ENCODE peak calls at places on chromosomes 6 and 20, in five cellular contexts. B is lower lobe of right lung, R is AG04450, W is right atrium auricular region, O is OCI-LY7. E is an unnamed sample.
A peak's percentile ranks its signal among the peaks of the same experiment; 100 is the strongest.

GRCh38 chr20:49909499-49910339 is 5.6 kb downstream of the SPATA2 start:
- DNase-seq in O (no peak), B (no peak), W (no peak), R (no peak), E (no peak)

GRCh38 chr6:83215131-83216047 is 22.2 kb downstream of the RWDD2A start:
- DNase-seq in R (peak; percentile 51), W (peak; percentile 73), O (peak; percentile 81), B (no peak), E (peak; percentile 41)

GRCh38 chr6:167934426-167934864 is 63.0 kb upstream of the KIF25 start:
- DNase-seq in R (no peak), O (no peak), W (no peak), B (no peak), E (peak; percentile 53)

GRCh38 chr20:12949429-12949980 is 59.3 kb upstream of the SPTLC3 start:
- DNase-seq in R (no peak), B (no peak), W (no peak), O (no peak), E (no peak)

GRCh38 chr20:52493177-52493711 is 301.7 kb upstream of the ZFP64 start:
- DNase-seq in B (no peak), O (no peak), W (peak; percentile 58), R (no peak), E (no peak)

GRCh38 chr20:50151034-50151743 is 2.3 kb downstream of the PEDS1 start:
- DNase-seq in B (no peak), R (no peak), O (no peak), W (no peak), E (peak; percentile 62)

GRCh38 chr6:150745896-150746295 is 119.6 kb upstream of the MTHFD1L start:
- DNase-seq in W (no peak), B (no peak), O (no peak), R (no peak), E (no peak)

GRCh38 chr6:33699739-33700138 is 11.8 kb downstream of the UQCC2 start:
- DNase-seq in R (no peak), O (no peak), W (no peak), B (no peak), E (no peak)

GRCh38 chr20:1562622-1563021 is 5.1 kb upstream of the SIRPD start:
- DNase-seq in B (no peak), W (no peak), O (no peak), R (no peak), E (no peak)

GRCh38 chr20:53210931-53211330 is 238.8 kb downstream of the TSHZ2 start:
- DNase-seq in W (no peak), O (no peak), R (no peak), B (no peak), E (no peak)

GRCh38 chr6:79040083-79040482 is 38.0 kb downstream of the PHIP start:
- DNase-seq in O (no peak), R (no peak), B (no peak), W (no peak), E (no peak)

GRCh38 chr20:3980260-3981131 is 34.9 kb downstream of the RNF24 start:
- DNase-seq in W (no peak), B (no peak), R (peak; percentile 4), O (peak; percentile 19), E (no peak)

GRCh38 chr20:33450867-33451266 is 7.3 kb upstream of the SNTA1 start:
- DNase-seq in R (no peak), B (no peak), W (no peak), O (no peak), E (no peak)

GRCh38 chr6:104019075-104019474 is 840.6 kb downstream of the HACE1 start:
- DNase-seq in O (no peak), R (no peak), W (no peak), B (no peak), E (no peak)

GRCh38 chr20:62337558-62338293 is 29.4 kb downstream of the LAMA5 start:
- DNase-seq in O (peak; percentile 92), B (no peak), R (no peak), W (no peak), E (no peak)

GRCh38 chr6:109441069-109441816 is 719 bp downstream of the SMPD2 start:
- DNase-seq in O (peak; percentile 42), W (no peak), R (no peak), B (peak; percentile 76), E (peak; percentile 83)

GRCh38 chr6:28673800-28674671 is 148.4 kb downstream of the GPX5 start:
- DNase-seq in O (no peak), W (no peak), B (no peak), R (peak; percentile 33), E (no peak)

GRCh38 chr6:136108591-136108990 is 141.5 kb downstream of the MTFR2 start:
- DNase-seq in O (no peak), B (no peak), W (no peak), R (no peak), E (no peak)

GRCh38 chr20:2455771-2456497 is 14.7 kb downstream of the SNRPB start:
- DNase-seq in B (no peak), O (no peak), R (no peak), W (no peak), E (no peak)

GRCh38 chr6:33276581-33276863 is 401 bp upstream of the B3GALT4 start:
- DNase-seq in B (no peak), R (no peak), W (no peak), O (peak; percentile 20), E (no peak)

GRCh38 chr6:27059621-27060425 is 187.7 kb upstream of the PRSS16 start:
- DNase-seq in R (no peak), B (no peak), O (no peak), W (no peak), E (no peak)

GRCh38 chr6:14429396-14429795 is 311.8 kb downstream of the CD83 start:
- DNase-seq in W (no peak), B (no peak), R (no peak), O (no peak), E (peak; percentile 59)

GRCh38 chr6:69867075-69867911 is 937 bp downstream of the COL19A1 start:
- DNase-seq in B (peak; percentile 72), W (peak; percentile 61), R (no peak), O (peak; percentile 79), E (peak; percentile 87)

GRCh38 chr20:63293456-63293855 is 470 bp downstream of the COL20A1 start:
- DNase-seq in W (no peak), B (no peak), R (no peak), O (no peak), E (no peak)

GRCh38 chr20:37243076-37243936 is 18.3 kb downstream of the GHRH start:
- DNase-seq in W (no peak), R (no peak), O (no peak), B (no peak), E (no peak)

GRCh38 chr6:87671555-87672029 is 30.4 kb downstream of the AKIRIN2 start:
- DNase-seq in W (no peak), B (no peak), R (no peak), O (no peak), E (no peak)

GRCh38 chr20:19692685-19693119 is 65.4 kb upstream of the RIN2 start:
- DNase-seq in O (peak; percentile 40), B (peak; percentile 67), R (no peak), W (peak; percentile 68), E (peak; percentile 86)

GRCh38 chr20:48057251-48057650 is 272.0 kb upstream of the SULF2 start:
- DNase-seq in O (no peak), R (no peak), W (no peak), B (no peak), E (no peak)

GRCh38 chr20:7859371-7859802 is 80.9 kb downstream of the HAO1 start:
- DNase-seq in B (no peak), O (peak; percentile 78), R (no peak), W (no peak), E (no peak)

GRCh38 chr20:63540417-63541186 is 3.4 kb upstream of the PTK6 start:
- DNase-seq in R (no peak), O (no peak), W (no peak), B (no peak), E (no peak)

GRCh38 chr6:131083687-131084086 is 20.6 kb upstream of the EPB41L2 start:
- DNase-seq in R (no peak), W (no peak), B (no peak), O (no peak), E (no peak)

GRCh38 chr6:28235912-28236452 is 10.9 kb downstream of the ZSCAN9 start:
- DNase-seq in R (no peak), O (no peak), W (no peak), B (no peak), E (no peak)

GRCh38 chr20:21514553-21515251 is 838 bp upstream of the NKX2-2 start:
- DNase-seq in O (no peak), W (no peak), R (no peak), B (peak; percentile 33), E (no peak)

DNA sequence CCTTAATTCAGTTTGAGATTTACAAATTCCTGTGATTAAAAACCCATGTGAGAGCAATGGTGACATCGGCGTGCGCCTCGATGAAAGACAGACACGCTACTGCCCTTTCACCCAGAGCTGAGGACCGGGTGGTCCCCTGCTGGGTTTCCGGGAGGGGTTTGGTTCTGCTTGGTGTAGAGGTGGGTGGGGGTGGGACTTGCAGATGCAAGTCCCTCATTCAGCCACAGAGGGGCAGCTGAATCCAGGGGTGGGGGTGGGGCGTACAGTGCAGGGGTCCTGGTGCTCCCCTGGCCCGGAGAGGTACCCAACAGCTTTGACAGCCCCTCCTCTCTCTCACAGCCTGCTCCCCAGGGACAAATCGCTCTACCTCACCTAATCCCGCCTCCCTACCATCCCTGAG is 118.7 kb downstream of the JPH2 start:
- DNase-seq in R (no peak), B (no peak), O (no peak), W (peak; percentile 21), E (no peak)
- TF ChIP-seq CTCF in R (no peak), B (no peak), O (peak; percentile 19), W (no peak), E (no peak)

GRCh38 chr20:10536531-10536930 is 101.4 kb downstream of the SLX4IP start:
- DNase-seq in B (peak; percentile 50), O (peak; percentile 3), W (no peak), R (no peak), E (no peak)
- H3K27ac ChIP-seq in B (no peak overlapping the region), O (no peak overlapping the region), W (no peak overlapping the region), R (no peak overlapping the region), E (no peak overlapping the region)

GRCh38 chr6:8831366-8832152 is 396.2 kb upstream of the SLC35B3 start:
- DNase-seq in O (no peak), R (no peak), B (no peak), W (no peak), E (no peak)

GRCh38 chr6:8829296-8829695 is 394.0 kb upstream of the SLC35B3 start:
- DNase-seq in W (no peak), O (no peak), R (no peak), B (no peak), E (no peak)

GRCh38 chr6:8828376-8828775 is 393.0 kb upstream of the SLC35B3 start:
- DNase-seq in W (no peak), O (no peak), R (no peak), B (no peak), E (no peak)

GRCh38 chr6:8825726-8826125 is 390.4 kb upstream of the SLC35B3 start:
- DNase-seq in W (no peak), B (no peak), R (no peak), O (no peak), E (no peak)

GRCh38 chr6:8830794-8831193 is 395.4 kb upstream of the SLC35B3 start:
- DNase-seq in R (no peak), O (no peak), W (no peak), B (no peak), E (no peak)
- TF ChIP-seq CTCF in R (no peak), O (no peak), W (no peak), B (no peak), E (no peak)

DNA sequence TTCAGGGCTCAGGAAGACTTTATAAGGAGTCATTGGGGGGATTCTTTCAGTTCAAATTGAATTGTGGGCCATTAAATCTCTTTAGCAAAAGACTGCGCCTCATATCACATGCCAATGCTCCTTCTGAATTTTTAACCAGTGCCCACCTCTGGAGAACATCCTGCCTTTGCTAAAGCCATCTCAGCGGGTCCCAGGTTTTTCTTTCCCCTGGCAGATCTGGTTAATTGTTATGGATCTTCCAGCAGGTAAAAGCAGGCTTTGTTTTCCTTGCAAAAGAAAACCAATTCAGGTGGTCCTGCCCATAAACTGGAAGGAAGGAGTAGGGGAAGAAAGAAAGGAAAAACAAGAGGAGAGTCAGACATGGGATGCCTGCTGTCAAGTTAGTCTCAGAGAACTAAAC is 298.2 kb downstream of the LRFN2 start:
- DNase-seq in O (no peak), R (no peak), W (no peak), B (no peak), E (no peak)
- H3K27ac ChIP-seq in O (no peak overlapping the region), R (no peak overlapping the region), W (no peak overlapping the region), B (no peak overlapping the region), E (no peak overlapping the region)